ENCODE peak calls at places on chromosomes 6 and 20, in seven cellular contexts. B, G, E, R, U, Z and I are unnamed samples. For H3K9me3, the result is how much of the 10 kb centered on the place peaks cover.

GRCh38 chr6:80535914-80536565 is 429.6 kb downstream of the BCKDHB start:
- DNase-seq in B (no peak), G (no peak), E (no peak), R (no peak), U (no peak), Z (no peak), I (peak)

GRCh38 chr6:165010556-165011535 is 298.6 kb downstream of the C6orf118 start:
- DNase-seq in B (no peak), G (no peak), E (no peak), R (no peak), U (no peak), Z (no peak), I (no peak)

GRCh38 chr6:84062519-84063154 is 29.1 kb downstream of the MRAP2 start:
- DNase-seq in B (no peak), G (no peak), E (no peak), R (no peak), U (no peak), Z (no peak), I (no peak)

GRCh38 chr6:13865132-13865531 is 50.8 kb upstream of the MCUR1 start:
- DNase-seq in B (no peak), G (no peak), E (no peak), R (no peak), U (no peak), Z (no peak), I (no peak)

GRCh38 chr20:19806806-19807691 is 49.0 kb downstream of the RIN2 start:
- DNase-seq in B (no peak), G (no peak), E (peak), R (no peak), U (no peak), Z (no peak), I (no peak)

GRCh38 chr6:34135541-34135940 is 10.3 kb downstream of the GRM4 start:
- DNase-seq in B (no peak), G (no peak), E (no peak), R (no peak), U (no peak), Z (no peak), I (no peak)

GRCh38 chr6:153031335-153031955 is 28.9 kb upstream of the MTRF1L start:
- DNase-seq in B (no peak), G (no peak), E (no peak), R (no peak), U (no peak), Z (no peak), I (no peak)

GRCh38 chr6:133814235-133814634 is 74.7 kb upstream of the TCF21 start:
- DNase-seq in B (no peak), G (no peak), E (no peak), R (no peak), U (no peak), Z (no peak), I (no peak)

GRCh38 chr6:3231213-3232016 is 4.0 kb upstream of the TUBB2B start:
- DNase-seq in B (no peak), G (peak), E (peak), R (no peak), U (peak), Z (no peak), I (no peak)

GRCh38 chr20:37356387-37356786 is 10.4 kb downstream of the SRC start:
- DNase-seq in B (no peak), G (peak), E (peak), R (no peak), U (peak), Z (no peak), I (no peak)

GRCh38 chr6:48315915-48316314 is 204.9 kb upstream of the PTCHD4 start:
- DNase-seq in B (no peak), G (no peak), E (no peak), R (no peak), U (no peak), Z (no peak), I (no peak)

GRCh38 chr6:31168606-31169005 is 1.9 kb downstream of the POU5F1 start:
- DNase-seq in B (no peak), G (no peak), E (no peak), R (no peak), U (no peak), Z (no peak), I (no peak)

GRCh38 chr6:131205891-131206290 is 70.6 kb downstream of the AKAP7 start:
- DNase-seq in B (no peak), G (no peak), E (no peak), R (no peak), U (no peak), Z (no peak), I (no peak)

GRCh38 chr20:1003920-1004697 is 2.0 kb upstream of the RSPO4 start:
- DNase-seq in B (no peak), G (no peak), E (no peak), R (no peak), U (peak), Z (no peak), I (no peak)

GRCh38 chr20:32823078-32823477 is 3.3 kb downstream of the MAPRE1 start:
- DNase-seq in B (no peak), G (no peak), E (no peak), R (peak), U (no peak), Z (no peak), I (no peak)

GRCh38 chr20:49851234-49851755 is 38.7 kb downstream of the SLC9A8 start:
- DNase-seq in B (no peak), G (no peak), E (no peak), R (no peak), U (peak), Z (no peak), I (no peak)

GRCh38 chr6:43628392-43629103 is 516 bp downstream of the GTPBP2 start:
- DNase-seq in B (no peak), G (peak), E (peak), R (peak), U (peak), Z (peak), I (peak)

GRCh38 chr20:37392441-37393195 is 46.7 kb downstream of the SRC start:
- DNase-seq in B (no peak), G (no peak), E (no peak), R (no peak), U (peak), Z (no peak), I (peak)

GRCh38 chr6:91081452-91082067 is 494.7 kb upstream of the MAP3K7 start:
- DNase-seq in B (no peak), G (no peak), E (no peak), R (no peak), U (peak), Z (no peak), I (peak)

GRCh38 chr6:25831532-25832306 is at the start of gene SLC17A1:
- DNase-seq in B (no peak), G (no peak), E (no peak), R (no peak), U (no peak), Z (no peak), I (no peak)

GRCh38 chr6:25832307-25832662 is 433 bp upstream of the SLC17A1 start:
- DNase-seq in B (no peak), G (no peak), E (no peak), R (no peak), U (no peak), Z (no peak), I (no peak)

GRCh38 chr6:25834950-25835349 is 3.1 kb upstream of the SLC17A1 start:
- DNase-seq in B (no peak), G (no peak), E (no peak), R (no peak), U (no peak), Z (no peak), I (no peak)

GRCh38 chr6:25832670-25833069 is 818 bp upstream of the SLC17A1 start:
- DNase-seq in B (no peak), G (no peak), E (no peak), R (no peak), U (no peak), Z (no peak), I (no peak)

DNA sequence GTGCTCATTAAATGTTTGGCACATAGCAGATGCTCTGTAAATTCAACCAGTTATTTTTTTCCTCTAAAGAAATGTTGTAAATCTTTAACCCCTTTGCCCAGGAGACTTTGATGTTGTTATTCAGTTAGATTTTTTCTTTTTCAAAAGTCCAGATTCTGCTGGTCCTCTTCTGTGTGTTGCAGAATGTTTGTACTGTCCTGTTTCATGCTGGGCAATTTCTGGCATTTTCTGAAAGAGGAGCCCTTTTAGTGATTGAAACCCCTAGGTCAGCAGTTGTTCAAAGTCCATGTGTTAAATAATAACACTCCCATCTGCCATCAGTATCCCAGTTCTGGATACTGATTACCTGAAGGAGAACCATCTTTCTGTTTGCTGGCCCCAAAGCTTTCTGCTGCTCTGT is 1.3 kb upstream of the SLC17A1 start:
- DNase-seq in B (no peak), G (no peak), E (no peak), R (no peak), U (no peak), Z (no peak), I (no peak)
- H3K27ac ChIP-seq in B (no peak), G (no peak), E (no peak), R (no peak), U (no peak), Z (no peak), I (no peak)

GRCh38 chr6:169469028-169469427 is 215.4 kb upstream of the THBS2 start:
- DNase-seq in B (no peak), G (no peak), E (no peak), R (no peak), U (no peak), Z (no peak), I (no peak)

GRCh38 chr6:169472786-169473416 is 219.3 kb upstream of the THBS2 start:
- DNase-seq in B (no peak), G (no peak), E (no peak), R (no peak), U (no peak), Z (no peak), I (no peak)

GRCh38 chr6:169473663-169474062 is 220.0 kb upstream of the THBS2 start:
- DNase-seq in B (no peak), G (no peak), E (no peak), R (no peak), U (no peak), Z (no peak), I (no peak)

GRCh38 chr6:169474362-169474761 is 220.7 kb upstream of the THBS2 start:
- DNase-seq in B (no peak), G (no peak), E (no peak), R (no peak), U (no peak), Z (no peak), I (no peak)

DNA sequence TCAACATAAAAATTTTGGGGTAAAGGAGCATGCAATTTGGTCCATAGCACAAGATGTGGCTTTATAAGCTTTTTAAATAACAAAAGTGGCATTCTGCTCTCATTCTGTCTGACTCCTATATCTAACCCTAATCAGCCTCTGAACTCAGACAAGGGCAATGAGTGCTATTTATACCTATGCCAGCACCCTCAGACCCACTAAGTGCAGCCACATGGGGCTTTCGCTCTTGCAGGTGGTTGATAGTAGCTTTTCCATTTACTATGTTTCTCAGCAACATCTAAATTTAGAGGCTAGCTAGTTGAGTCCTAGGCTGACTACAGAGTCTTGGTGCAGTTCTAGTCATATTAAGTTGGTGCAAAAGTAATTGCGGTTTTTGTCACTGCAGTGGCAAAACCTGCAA is 217.1 kb upstream of the THBS2 start:
- DNase-seq in B (no peak), G (no peak), E (no peak), R (no peak), U (no peak), Z (no peak), I (no peak)
- H3K9me3 ChIP-seq in B (under half), G (under half), E (under half), R (under half), U (half or more), Z (under half), I (under half)

GRCh38 chr6:112245511-112246203 is 8.7 kb downstream of the LAMA4 start:
- DNase-seq in B (no peak), G (no peak), E (no peak), R (no peak), U (no peak), Z (no peak), I (no peak)
- H3K27ac ChIP-seq in B (no peak), G (peak), E (no peak), R (no peak), U (no peak), Z (no peak), I (no peak)

GRCh38 chr20:46505501-46505900 is 7.9 kb downstream of the ZNF334 start:
- DNase-seq in B (no peak), G (no peak), E (no peak), R (no peak), U (no peak), Z (no peak), I (no peak)
- H3K9me3 ChIP-seq in B (under half), G (under half), E (under half), R (under half), U (half or more), Z (under half), I (under half)

GRCh38 chr6:135852775-135853174 is 1.3 kb downstream of the PDE7B start:
- DNase-seq in B (no peak), G (no peak), E (no peak), R (no peak), U (no peak), Z (no peak), I (no peak)

GRCh38 chr6:135853227-135853626 is 1.7 kb downstream of the PDE7B start:
- DNase-seq in B (no peak), G (no peak), E (no peak), R (no peak), U (no peak), Z (no peak), I (no peak)

GRCh38 chr6:135850882-135851281 is 619 bp upstream of the PDE7B start:
- DNase-seq in B (no peak), G (no peak), E (no peak), R (no peak), U (no peak), Z (no peak), I (no peak)

GRCh38 chr6:135853986-135854385 is 2.5 kb downstream of the PDE7B start:
- DNase-seq in B (no peak), G (no peak), E (no peak), R (no peak), U (no peak), Z (no peak), I (no peak)

GRCh38 chr6:135851442-135852271 is at the start of gene PDE7B:
- DNase-seq in B (no peak), G (peak), E (peak), R (peak), U (peak), Z (no peak), I (peak)
- H3K27ac ChIP-seq in B (no peak), G (peak), E (no peak), R (peak), U (no peak), Z (no peak), I (no peak)

GRCh38 chr6:58290177-58290576 is 972.7 kb downstream of the PRIM2 start:
- DNase-seq in B (no peak), G (no peak), E (no peak), R (no peak), U (no peak), Z (no peak), I (no peak)
- H3K9me3 ChIP-seq in B (under half), G (under half), E (under half), R (under half), U (half or more), Z (under half), I (under half)

DNA sequence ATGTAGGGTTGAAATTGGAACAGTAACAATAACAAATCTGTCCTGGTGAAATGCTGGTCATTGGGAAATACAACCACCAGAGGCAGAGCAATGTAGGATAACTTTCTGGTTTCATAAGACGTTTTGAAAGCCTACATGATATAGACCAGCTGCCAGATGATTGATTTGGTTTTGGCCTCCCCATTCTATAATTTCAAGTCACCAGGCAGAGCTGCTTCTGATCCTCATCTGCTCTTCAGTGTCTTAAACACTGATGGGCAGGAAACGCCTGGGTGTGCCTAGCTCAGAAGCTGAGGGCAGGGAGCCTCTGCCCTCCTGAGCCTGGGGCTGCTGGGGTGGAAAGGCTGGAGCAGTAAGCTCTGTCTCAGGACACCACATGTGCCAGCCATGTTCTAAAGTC is 24.5 kb downstream of the DHX35 start:
- DNase-seq in B (peak), G (no peak), E (no peak), R (no peak), U (no peak), Z (no peak), I (no peak)
- H3K27ac ChIP-seq in B (peak), G (peak), E (no peak), R (no peak), U (no peak), Z (no peak), I (no peak)

DNA sequence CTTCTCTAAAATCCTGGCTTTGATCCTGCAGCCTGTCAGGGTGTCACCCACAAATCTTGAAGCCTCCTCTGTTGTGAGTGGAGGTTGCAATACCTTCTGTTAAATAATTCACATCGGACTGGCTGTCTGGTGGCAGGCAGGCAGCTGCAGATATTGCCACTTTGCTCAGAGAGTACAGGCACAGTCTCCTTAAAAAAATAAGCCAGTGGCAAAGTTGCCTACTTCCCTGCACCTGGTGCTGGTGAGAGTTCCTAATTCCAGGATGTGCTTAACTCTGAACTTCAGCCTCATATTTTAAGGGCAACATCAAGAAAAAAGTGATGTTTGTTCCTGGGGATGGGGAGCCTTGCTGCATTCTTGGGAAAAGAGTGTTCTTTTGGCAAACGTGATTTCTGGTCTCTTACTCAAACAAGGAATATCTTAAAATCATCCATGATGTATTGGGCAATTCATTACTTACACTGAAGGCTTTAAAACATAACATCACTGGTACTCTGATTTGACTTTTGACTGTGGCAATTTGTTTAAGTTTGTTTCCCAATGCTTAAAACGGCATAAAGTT is 179.7 kb downstream of the FOXA2 start:
- DNase-seq in B (no peak), G (no peak), E (no peak), R (no peak), U (no peak), Z (no peak), I (no peak)
- H3K9me3 ChIP-seq in B (under half), G (under half), E (under half), R (under half), U (under half), Z (under half), I (under half)

DNA sequence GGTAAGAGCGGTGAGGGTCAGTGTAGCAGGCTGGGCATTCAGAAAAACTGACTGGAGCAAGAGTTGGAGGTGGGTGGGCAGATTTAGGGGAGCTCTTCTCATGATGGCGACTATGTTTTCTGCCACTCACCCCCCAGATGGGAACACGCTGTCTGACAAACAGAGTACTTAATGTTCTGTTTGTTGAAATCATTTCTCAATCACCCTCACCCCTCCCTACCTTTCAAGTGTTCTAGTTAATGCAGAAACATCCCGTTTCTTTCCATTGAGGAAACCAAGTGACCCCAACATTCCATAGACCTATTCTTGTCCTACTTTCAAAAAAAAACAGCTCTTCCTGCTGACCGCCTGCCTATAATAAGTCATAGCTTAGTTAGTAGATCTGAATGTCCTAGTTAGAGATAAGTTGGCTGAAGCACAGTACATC is 132.5 kb upstream of the NEDD9 start:
- DNase-seq in B (no peak), G (peak), E (no peak), R (no peak), U (peak), Z (no peak), I (no peak)
- H3K27ac ChIP-seq in B (peak), G (peak), E (peak), R (no peak), U (no peak), Z (no peak), I (no peak)

GRCh38 chr6:149384464-149384863 is 15.6 kb upstream of the SUMO4 start:
- DNase-seq in B (no peak), G (no peak), E (no peak), R (no peak), U (no peak), Z (no peak), I (no peak)

GRCh38 chr6:149389509-149390297 is 10.4 kb upstream of the SUMO4 start:
- DNase-seq in B (no peak), G (no peak), E (no peak), R (no peak), U (no peak), Z (no peak), I (no peak)

GRCh38 chr6:149387787-149388512 is 12.1 kb upstream of the SUMO4 start:
- DNase-seq in B (no peak), G (no peak), E (no peak), R (no peak), U (no peak), Z (no peak), I (no peak)

GRCh38 chr6:149383371-149383770 is 16.7 kb upstream of the SUMO4 start:
- DNase-seq in B (no peak), G (no peak), E (no peak), R (no peak), U (no peak), Z (no peak), I (no peak)

DNA sequence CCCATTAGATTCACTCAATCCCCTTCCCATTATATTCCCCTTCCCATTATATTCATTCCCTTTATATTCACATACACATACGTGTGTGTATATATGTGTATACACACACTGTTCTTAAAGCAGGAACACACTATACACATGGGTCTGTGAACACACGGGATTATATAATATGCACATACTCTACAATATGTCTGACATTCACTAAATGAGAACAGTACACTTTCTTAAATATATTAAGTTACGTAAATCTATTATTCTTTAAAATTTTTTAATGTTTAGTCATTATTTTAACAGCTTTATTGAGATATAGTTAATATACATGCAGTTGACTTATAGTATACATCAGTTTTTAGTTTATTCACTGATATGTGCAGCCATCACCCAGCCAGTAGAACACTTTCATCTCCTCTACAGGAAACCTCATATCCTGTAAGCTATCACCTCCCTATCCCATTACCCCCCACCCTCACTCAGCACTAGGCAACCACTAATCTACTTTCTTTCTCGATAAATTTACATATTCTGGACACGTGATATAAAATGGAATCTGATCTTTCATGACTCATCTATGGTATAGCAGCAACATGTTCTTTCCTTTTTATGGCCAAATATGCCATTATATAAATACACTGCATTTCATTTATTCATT is 13.9 kb upstream of the SUMO4 start:
- DNase-seq in B (no peak), G (no peak), E (no peak), R (no peak), U (no peak), Z (no peak), I (no peak)
- H3K9me3 ChIP-seq in B (under half), G (under half), E (under half), R (under half), U (under half), Z (under half), I (under half)